ENCODE peak calls at places on chromosome 6, in four cellular contexts. G is spleen, C is PC-3, J is gastrocnemius medialis. T is an unnamed sample.
A peak's percentile ranks its signal among the peaks of the same experiment; 100 is the strongest.

GRCh38 chr6:85450578-85450884 is 648 bp downstream of the NT5E start:
- DNase-seq in G (no peak), C (no peak), J (no peak), T (no peak)

GRCh38 chr6:18262812-18263560 is 1.3 kb downstream of the DEK start:
- DNase-seq in G (no peak), C (peak; percentile 58), J (no peak), T (no peak)

GRCh38 chr6:126897779-126898178 is 220.7 kb upstream of the RSPO3 start:
- DNase-seq in G (no peak), C (no peak), J (no peak), T (no peak)

GRCh38 chr6:29965873-29966601 is 23.7 kb downstream of the HLA-A start:
- DNase-seq in G (peak; percentile 91), C (peak; percentile 78), J (peak; percentile 80), T (peak; percentile 86)

GRCh38 chr6:33549196-33549595 is 30.9 kb downstream of the BAK1 start:
- DNase-seq in G (no peak), C (no peak), J (no peak), T (no peak)

GRCh38 chr6:96795481-96795880 is 41.8 kb downstream of the GPR63 start:
- DNase-seq in G (no peak), C (no peak), J (no peak), T (no peak)

GRCh38 chr6:37054580-37054979 is 49.1 kb downstream of the FGD2 start:
- DNase-seq in G (peak; percentile 62), C (no peak), J (no peak), T (no peak)

GRCh38 chr6:126038234-126038633 is 51.9 kb downstream of the TRMT11 start:
- DNase-seq in G (no peak), C (no peak), J (no peak), T (no peak)

GRCh38 chr6:127570739-127571389 is 6.1 kb upstream of the C6orf58 start:
- DNase-seq in G (no peak), C (no peak), J (no peak), T (no peak)

GRCh38 chr6:163826668-163827067 is 412.1 kb downstream of the QKI start:
- DNase-seq in G (no peak), C (no peak), J (no peak), T (no peak)

GRCh38 chr6:46265373-46265772 is 94.6 kb upstream of the ENPP5 start:
- DNase-seq in G (no peak), C (no peak), J (no peak), T (no peak)

GRCh38 chr6:24778878-24779277 is 4.1 kb downstream of the GMNN start:
- DNase-seq in G (no peak), C (no peak), J (no peak), T (no peak)

GRCh38 chr6:132275253-132275970 is 125.9 kb downstream of the MOXD1 start:
- DNase-seq in G (no peak), C (no peak), J (no peak), T (no peak)

GRCh38 chr6:41964201-41964887 is 22.7 kb upstream of the CCND3 start:
- DNase-seq in G (no peak), C (no peak), J (no peak), T (no peak)

GRCh38 chr6:82833481-82833880 is 232.2 kb downstream of the UBE3D start:
- DNase-seq in G (no peak), C (no peak), J (no peak), T (no peak)

GRCh38 chr6:166266336-166266735 is 41.9 kb downstream of the PRR18 start:
- DNase-seq in G (no peak), C (peak; percentile 35), J (no peak), T (no peak)

GRCh38 chr6:140355476-140355875 is 981.0 kb upstream of the CITED2 start:
- DNase-seq in G (no peak), C (no peak), J (no peak), T (no peak)

GRCh38 chr6:88538130-88538706 is 372.1 kb upstream of the CNR1 start:
- DNase-seq in G (no peak), C (peak; percentile 6), J (no peak), T (no peak)

GRCh38 chr6:2764610-2765165 is 505 bp upstream of the WRNIP1 start:
- DNase-seq in G (peak; percentile 87), C (peak; percentile 56), J (peak; percentile 42), T (peak; percentile 40)

GRCh38 chr6:16326531-16326930 is 88.1 kb downstream of the GMPR start:
- DNase-seq in G (no peak), C (no peak), J (no peak), T (no peak)

GRCh38 chr6:39260451-39260850 is 31.2 kb upstream of the KCNK5 start:
- DNase-seq in G (no peak), C (peak; percentile 11), J (no peak), T (no peak)

GRCh38 chr6:142324111-142324510 is 22.3 kb downstream of the ADGRG6 start:
- DNase-seq in G (no peak), C (no peak), J (no peak), T (no peak)

GRCh38 chr6:142322504-142323198 is 20.8 kb downstream of the ADGRG6 start:
- DNase-seq in G (no peak), C (peak; percentile 63), J (no peak), T (no peak)

GRCh38 chr6:142323377-142323776 is 21.6 kb downstream of the ADGRG6 start:
- DNase-seq in G (no peak), C (peak; percentile 98), J (no peak), T (no peak)

GRCh38 chr6:142326539-142326938 is 24.7 kb downstream of the ADGRG6 start:
- DNase-seq in G (no peak), C (no peak), J (no peak), T (no peak)

GRCh38 chr6:142325111-142325510 is 23.3 kb downstream of the ADGRG6 start:
- DNase-seq in G (no peak), C (no peak), J (no peak), T (no peak)
- H3K27me3 ChIP-seq in G (no peaks in the 10 kb centered on the region), C (no peaks in the 10 kb centered on the region), J (no peaks in the 10 kb centered on the region), T (no peaks in the 10 kb centered on the region)

GRCh38 chr6:157032923-157033322 is 255.7 kb downstream of the ARID1B start:
- DNase-seq in G (no peak), C (no peak), J (no peak), T (no peak)
- H3K4me3 ChIP-seq in G (peak overlapping the region; percentile 28), C (peak overlapping the region; percentile 71), J (peak overlapping the region; percentile 46), T (peak overlapping the region; percentile 56)

GRCh38 chr6:160261991-160262718 is 3.5 kb upstream of the SLC22A2 start:
- DNase-seq in G (no peak), C (no peak), J (no peak), T (no peak)
- H3K27me3 ChIP-seq in G (no peaks in the 10 kb centered on the region), C (no peaks in the 10 kb centered on the region), J (no peaks in the 10 kb centered on the region), T (no peaks in the 10 kb centered on the region)

DNA sequence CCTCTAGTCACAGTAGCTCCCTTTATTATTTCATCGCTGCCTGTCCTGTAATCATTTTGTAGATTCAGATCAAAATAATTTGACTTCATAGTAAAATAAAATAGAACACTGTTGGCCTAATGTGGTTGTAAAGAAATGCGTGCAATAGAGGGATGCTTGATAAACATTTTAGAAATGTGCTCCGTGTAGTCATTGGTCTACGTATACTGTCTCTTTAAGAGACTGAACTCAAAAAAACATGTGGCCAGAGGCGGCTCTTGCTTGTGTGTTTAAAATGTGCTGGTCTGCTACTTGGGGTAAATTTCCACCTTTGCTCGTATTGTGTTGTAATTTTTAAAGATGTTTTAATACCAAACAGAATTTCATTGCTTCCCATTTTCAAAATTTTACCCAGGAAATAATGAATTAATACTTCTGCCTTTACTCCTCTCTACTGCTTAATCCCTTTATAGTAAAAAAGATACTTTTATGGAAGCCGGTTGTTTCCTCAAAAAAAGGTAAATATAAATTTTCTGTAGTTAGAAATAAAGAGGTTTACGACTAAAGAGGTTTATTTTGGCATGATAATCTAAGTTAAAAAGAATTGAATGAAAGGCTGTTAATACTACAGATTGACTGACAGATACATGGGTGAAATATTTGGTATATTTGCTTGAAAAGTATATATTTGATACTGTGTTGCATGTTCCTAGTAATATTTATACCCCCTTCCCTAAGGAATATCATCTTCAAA is 2.0 kb downstream of the LIN28B start:
- DNase-seq in G (no peak), C (no peak), J (no peak), T (no peak)
- H3K4me3 ChIP-seq in G (no peak overlapping the region), C (no peak overlapping the region), J (no peak overlapping the region), T (no peak overlapping the region)

T was measured in psoas muscle.